ENCODE peak calls at places on chromosome 2, in four cellular contexts. W is adrenal gland, O is tibial nerve, V is HCT116. T is an unnamed sample.

GRCh38 chr2:233848276-233848675 is 6.1 kb downstream of the HJURP start:
- DNase-seq in W (no peak), O (no peak), V (no peak), T (no peak)

GRCh38 chr2:98604547-98604946 is 3.8 kb downstream of the COA5 start:
- DNase-seq in W (no peak), O (no peak), V (no peak), T (no peak)

GRCh38 chr2:39632871-39633270 is 32.8 kb upstream of the TMEM178A start:
- DNase-seq in W (no peak), O (no peak), V (no peak), T (no peak)

GRCh38 chr2:150261691-150262090 is 225.8 kb downstream of the RND3 start:
- DNase-seq in W (no peak), O (no peak), V (no peak), T (no peak)

GRCh38 chr2:214808481-214808931 is 977 bp downstream of the BARD1 start:
- DNase-seq in W (no peak), O (no peak), V (no peak), T (no peak)

GRCh38 chr2:157875720-157876065 is 437 bp downstream of the ACVR1 start:
- DNase-seq in W (peak; percentile 47), O (peak; percentile 17), V (no peak), T (peak; percentile 38)

GRCh38 chr2:152542995-152543481 is 174.2 kb downstream of the PRPF40A start:
- DNase-seq in W (peak; percentile 73), O (no peak), V (peak; percentile 41), T (no peak)

GRCh38 chr2:17470855-17471641 is 47.2 kb downstream of the RAD51AP2 start:
- DNase-seq in W (no peak), O (no peak), V (peak; percentile 44), T (peak; percentile 14)

GRCh38 chr2:108594132-108594981 is 60.1 kb downstream of the LIMS1 start:
- DNase-seq in W (no peak), O (no peak), V (peak; percentile 62), T (no peak)

GRCh38 chr2:101159526-101159925 is 8.3 kb upstream of the TBC1D8 start:
- DNase-seq in W (no peak), O (no peak), V (no peak), T (no peak)

GRCh38 chr2:30385327-30385726 is 61.7 kb upstream of the LCLAT1 start:
- DNase-seq in W (no peak), O (no peak), V (no peak), T (peak; percentile 33)

GRCh38 chr2:216665240-216665639 is 30.1 kb downstream of the IGFBP5 start:
- DNase-seq in W (peak; percentile 53), O (peak; percentile 57), V (no peak), T (peak; percentile 84)

GRCh38 chr2:150787353-150788098 is 300.1 kb upstream of the RND3 start:
- DNase-seq in W (no peak), O (no peak), V (no peak), T (peak; percentile 35)

GRCh38 chr2:100292022-100292580 is 30.2 kb downstream of the LONRF2 start:
- DNase-seq in W (peak; percentile 95), O (no peak), V (peak; percentile 90), T (peak; percentile 85)

GRCh38 chr2:9582624-9583023 is 27.0 kb upstream of the ADAM17 start:
- DNase-seq in W (no peak), O (no peak), V (no peak), T (no peak)

GRCh38 chr2:237465515-237466227 is 21.4 kb upstream of the MLPH start:
- DNase-seq in W (no peak), O (no peak), V (peak; percentile 61), T (no peak)

GRCh38 chr2:229084467-229084866 is 186.6 kb downstream of the PID1 start:
- DNase-seq in W (no peak), O (no peak), V (no peak), T (no peak)

GRCh38 chr2:174763793-174764179 is 486 bp downstream of the CHRNA1 start:
- DNase-seq in W (no peak), O (no peak), V (no peak), T (no peak)

GRCh38 chr2:101706819-101707177 is 9.3 kb downstream of the MAP4K4 start:
- DNase-seq in W (no peak), O (no peak), V (no peak), T (no peak)

GRCh38 chr2:191705726-191706125 is 27.8 kb downstream of the NABP1 start:
- DNase-seq in W (no peak), O (no peak), V (no peak), T (no peak)

GRCh38 chr2:65228249-65228750 is 669 bp downstream of the ACTR2 start:
- DNase-seq in W (no peak), O (peak; percentile 25), V (no peak), T (peak; percentile 35)

GRCh38 chr2:23513881-23514793 is 129.2 kb downstream of the KLHL29 start:
- DNase-seq in W (no peak), O (no peak), V (no peak), T (no peak)

GRCh38 chr2:3594493-3595281 is at the start of gene COLEC11:
- DNase-seq in W (peak; percentile 74), O (no peak), V (no peak), T (peak; percentile 63)

GRCh38 chr2:84493494-84493893 is 22.8 kb upstream of the DNAH6 start:
- DNase-seq in W (no peak), O (no peak), V (no peak), T (no peak)

GRCh38 chr2:223758131-223758840 is 79.1 kb downstream of the AP1S3 start:
- DNase-seq in W (no peak), O (no peak), V (no peak), T (no peak)

GRCh38 chr2:25063876-25064660 is 22.2 kb downstream of the EFR3B start:
- DNase-seq in W (no peak), O (no peak), V (no peak), T (no peak)

GRCh38 chr2:40360652-40361051 is 91.2 kb downstream of the SLC8A1 start:
- DNase-seq in W (peak; percentile 70), O (no peak), V (no peak), T (no peak)

GRCh38 chr2:127857494-127857818 is 499 bp downstream of the POLR2D start:
- DNase-seq in W (no peak), O (no peak), V (no peak), T (peak; percentile 40)

GRCh38 chr2:174800436-174801195 is 36.3 kb upstream of the CHRNA1 start:
- DNase-seq in W (no peak), O (no peak), V (no peak), T (no peak)

GRCh38 chr2:128388414-128389032 is 69.9 kb upstream of the HS6ST1 start:
- DNase-seq in W (no peak), O (no peak), V (no peak), T (no peak)

GRCh38 chr2:11370377-11371098 is 26.1 kb upstream of the ROCK2 start:
- DNase-seq in W (no peak), O (no peak), V (no peak), T (no peak)

GRCh38 chr2:118807668-118808428 is 39.6 kb downstream of the EN1 start:
- DNase-seq in W (no peak), O (no peak), V (no peak), T (no peak)

GRCh38 chr2:118810766-118811165 is 36.7 kb downstream of the EN1 start:
- DNase-seq in W (no peak), O (no peak), V (no peak), T (no peak)

GRCh38 chr2:118811514-118811913 is 35.9 kb downstream of the EN1 start:
- DNase-seq in W (no peak), O (no peak), V (no peak), T (no peak)

GRCh38 chr2:118806797-118807667 is 40.4 kb downstream of the EN1 start:
- DNase-seq in W (no peak), O (no peak), V (no peak), T (no peak)

GRCh38 chr2:118808429-118808809 is 39.0 kb downstream of the EN1 start:
- DNase-seq in W (no peak), O (no peak), V (no peak), T (no peak)
- H3K27me3 ChIP-seq in W (peaks cover 16% of the 10 kb centered on the region), O (peaks cover 33% of the 10 kb centered on the region), V (peaks cover 14% of the 10 kb centered on the region), T (no peaks in the 10 kb centered on the region)

GRCh38 chr2:36530178-36530982 is 67.6 kb downstream of the FEZ2 start:
- DNase-seq in W (no peak), O (no peak), V (no peak), T (no peak)
- H3K36me3 ChIP-seq in W (no peaks in the 10 kb centered on the region), O (no peaks in the 10 kb centered on the region), V (no peaks in the 10 kb centered on the region), T (no peaks in the 10 kb centered on the region)

GRCh38 chr2:63054812-63055509 is 4.3 kb downstream of the OTX1 start:
- DNase-seq in W (no peak), O (no peak), V (no peak), T (no peak)
- H3K27me3 ChIP-seq in W (peaks cover 80% of the 10 kb centered on the region), O (peaks cover 97% of the 10 kb centered on the region), V (no peaks in the 10 kb centered on the region), T (peaks cover 4% of the 10 kb centered on the region)

DNA sequence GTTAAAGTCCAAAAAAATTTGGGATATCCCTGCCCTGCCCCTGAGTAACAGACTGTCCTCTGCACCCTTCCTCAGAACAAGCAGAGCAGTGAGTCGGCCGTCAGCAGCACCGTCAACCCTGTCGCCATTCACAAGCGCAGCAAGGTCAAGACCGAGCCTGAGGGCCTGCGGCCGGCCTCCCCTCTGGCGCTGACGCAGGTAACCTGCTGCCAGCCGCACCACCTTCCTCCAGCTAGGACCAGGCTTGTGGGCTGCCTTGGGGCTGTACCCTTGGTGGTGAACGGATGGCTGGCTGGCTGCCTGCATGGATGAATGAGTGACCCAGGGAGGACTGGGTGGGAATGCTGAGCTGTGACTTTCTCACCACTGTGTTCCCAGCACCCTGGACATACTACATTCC is 236.2 kb downstream of the GLI2 start:
- DNase-seq in W (no peak), O (no peak), V (no peak), T (no peak)
- H3K36me3 ChIP-seq in W (no peaks in the 10 kb centered on the region), O (no peaks in the 10 kb centered on the region), V (no peaks in the 10 kb centered on the region), T (no peaks in the 10 kb centered on the region)

DNA sequence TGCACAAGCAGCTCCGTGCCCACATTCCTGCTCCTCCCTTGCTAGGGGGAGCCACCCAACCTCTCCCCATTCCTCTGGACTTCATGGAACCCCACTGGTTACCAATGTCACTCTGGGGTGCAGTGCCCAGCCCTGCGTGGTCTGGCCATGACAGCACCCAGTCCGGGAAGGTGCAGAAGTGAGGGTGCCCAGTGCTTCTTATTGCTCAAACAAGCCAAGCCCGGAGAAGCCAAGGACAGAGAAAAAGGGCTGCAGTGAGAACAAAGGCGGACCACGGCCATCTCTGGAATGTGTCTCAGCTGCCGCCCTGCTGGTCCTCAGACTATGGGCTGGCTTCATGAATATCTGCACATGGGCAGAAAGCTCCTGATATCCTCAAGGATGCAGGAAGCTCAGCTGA is 28.7 kb downstream of the COPS9 start:
- DNase-seq in W (no peak), O (no peak), V (no peak), T (no peak)
- H3K27me3 ChIP-seq in W (no peaks in the 10 kb centered on the region), O (peaks cover 11% of the 10 kb centered on the region), V (peaks cover 17% of the 10 kb centered on the region), T (no peaks in the 10 kb centered on the region)